ENCODE peak calls at places on chromosomes 7 and 10, in six cellular contexts. One of them, this sample, is unnamed.

GRCh38 chr10:17782921-17783665 is 26.1 kb upstream of the MRC1 start:
- DNase-seq in nephron progenitor cell: no peak
- DNase-seq in mesothelial cell of epicardium: no peak
- DNase-seq in astrocyte of the spinal cord: peak
- DNase-seq in HFFc6: peak
- DNase-seq in neural crest cell: no peak
- DNase-seq in this sample: no peak

GRCh38 chr10:52532650-52533290 is 218.7 kb downstream of the DKK1 start:
- DNase-seq in HFFc6: no peak
- DNase-seq in neural crest cell: no peak
- DNase-seq in mesothelial cell of epicardium: no peak
- DNase-seq in nephron progenitor cell: no peak
- DNase-seq in astrocyte of the spinal cord: no peak
- DNase-seq in this sample: no peak

GRCh38 chr10:101358706-101359300 is 4.8 kb downstream of the BTRC start:
- DNase-seq in HFFc6: peak
- DNase-seq in astrocyte of the spinal cord: no peak
- DNase-seq in mesothelial cell of epicardium: no peak
- DNase-seq in nephron progenitor cell: no peak
- DNase-seq in neural crest cell: no peak
- DNase-seq in this sample: no peak

GRCh38 chr7:102415685-102416225 is 17.6 kb upstream of the ORAI2 start:
- DNase-seq in neural crest cell: no peak
- DNase-seq in mesothelial cell of epicardium: no peak
- DNase-seq in astrocyte of the spinal cord: no peak
- DNase-seq in nephron progenitor cell: no peak
- DNase-seq in HFFc6: no peak
- DNase-seq in this sample: peak

GRCh38 chr7:116572036-116572435 is 47.2 kb downstream of the CAV1 start:
- DNase-seq in HFFc6: no peak
- DNase-seq in mesothelial cell of epicardium: no peak
- DNase-seq in astrocyte of the spinal cord: no peak
- DNase-seq in nephron progenitor cell: no peak
- DNase-seq in neural crest cell: no peak
- DNase-seq in this sample: no peak

GRCh38 chr10:16848562-16849154 is 31.4 kb upstream of the RSU1 start:
- DNase-seq in astrocyte of the spinal cord: no peak
- DNase-seq in mesothelial cell of epicardium: no peak
- DNase-seq in neural crest cell: no peak
- DNase-seq in nephron progenitor cell: no peak
- DNase-seq in HFFc6: no peak
- DNase-seq in this sample: no peak

GRCh38 chr7:30986738-30987137 is 23.0 kb downstream of the GHRHR start:
- DNase-seq in HFFc6: no peak
- DNase-seq in astrocyte of the spinal cord: no peak
- DNase-seq in mesothelial cell of epicardium: no peak
- DNase-seq in neural crest cell: no peak
- DNase-seq in nephron progenitor cell: no peak
- DNase-seq in this sample: no peak

GRCh38 chr7:39890411-39890810 is 59.6 kb upstream of the CDK13 start:
- DNase-seq in mesothelial cell of epicardium: no peak
- DNase-seq in nephron progenitor cell: no peak
- DNase-seq in astrocyte of the spinal cord: no peak
- DNase-seq in neural crest cell: no peak
- DNase-seq in HFFc6: no peak
- DNase-seq in this sample: no peak

GRCh38 chr10:48604408-48605263 is at the start of gene ARHGAP22:
- DNase-seq in HFFc6: no peak
- DNase-seq in neural crest cell: peak
- DNase-seq in mesothelial cell of epicardium: no peak
- DNase-seq in nephron progenitor cell: peak
- DNase-seq in astrocyte of the spinal cord: peak
- DNase-seq in this sample: no peak

GRCh38 chr10:70736470-70736982 is 48.7 kb downstream of the TBATA start:
- DNase-seq in mesothelial cell of epicardium: no peak
- DNase-seq in astrocyte of the spinal cord: no peak
- DNase-seq in neural crest cell: no peak
- DNase-seq in HFFc6: no peak
- DNase-seq in nephron progenitor cell: no peak
- DNase-seq in this sample: no peak

GRCh38 chr10:47325303-47326291 is 3.3 kb downstream of the GDF2 start:
- DNase-seq in nephron progenitor cell: no peak
- DNase-seq in neural crest cell: no peak
- DNase-seq in astrocyte of the spinal cord: no peak
- DNase-seq in HFFc6: no peak
- DNase-seq in mesothelial cell of epicardium: no peak
- DNase-seq in this sample: no peak

GRCh38 chr7:158431941-158432347 is 155.7 kb downstream of the PTPRN2 start:
- DNase-seq in neural crest cell: no peak
- DNase-seq in mesothelial cell of epicardium: no peak
- DNase-seq in astrocyte of the spinal cord: peak
- DNase-seq in nephron progenitor cell: no peak
- DNase-seq in HFFc6: peak
- DNase-seq in this sample: no peak

GRCh38 chr7:31663072-31663471 is 23.9 kb upstream of the PPP1R17 start:
- DNase-seq in mesothelial cell of epicardium: no peak
- DNase-seq in neural crest cell: no peak
- DNase-seq in HFFc6: no peak
- DNase-seq in nephron progenitor cell: peak
- DNase-seq in astrocyte of the spinal cord: no peak
- DNase-seq in this sample: no peak

DNA sequence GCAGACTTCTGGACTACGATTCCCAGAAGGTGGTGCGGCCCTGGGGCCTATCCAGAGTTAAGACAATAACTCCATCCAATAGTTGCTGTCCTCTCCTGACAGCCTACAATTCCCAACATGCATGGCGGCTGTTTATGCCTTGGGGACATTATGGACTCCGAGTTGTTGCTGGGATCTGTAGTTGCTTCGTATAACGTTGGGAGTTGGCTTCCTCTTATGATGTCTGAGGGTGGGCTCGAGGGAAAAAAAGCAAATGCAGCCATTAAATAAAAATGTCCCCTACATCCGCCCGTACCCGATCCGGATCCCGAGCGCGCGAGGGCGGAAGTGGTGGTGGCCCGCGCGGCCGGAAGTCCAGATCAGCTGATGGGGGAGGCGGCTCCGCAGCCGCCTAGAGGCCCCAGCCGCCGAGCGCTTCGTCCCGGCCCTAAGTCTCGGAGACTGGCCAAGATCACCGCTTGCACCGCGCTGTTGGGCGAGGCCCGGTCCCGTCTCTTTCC is at the start of gene ZSWIM8:
- DNase-seq in nephron progenitor cell: peak
- DNase-seq in neural crest cell: peak
- DNase-seq in astrocyte of the spinal cord: peak
- DNase-seq in HFFc6: peak
- DNase-seq in mesothelial cell of epicardium: peak
- DNase-seq in this sample: peak
- TF ChIP-seq CTCF in nephron progenitor cell: no peak
- TF ChIP-seq CTCF in neural crest cell: no peak
- TF ChIP-seq CTCF in astrocyte of the spinal cord: peak
- TF ChIP-seq CTCF in HFFc6: no peak
- TF ChIP-seq CTCF in mesothelial cell of epicardium: no peak
- TF ChIP-seq CTCF in this sample: no peak

GRCh38 chr10:97140284-97140846 is 45.4 kb downstream of the SLIT1 start:
- DNase-seq in mesothelial cell of epicardium: no peak
- DNase-seq in neural crest cell: peak
- DNase-seq in astrocyte of the spinal cord: no peak
- DNase-seq in nephron progenitor cell: no peak
- DNase-seq in HFFc6: no peak
- DNase-seq in this sample: no peak

GRCh38 chr10:97138777-97139317 is 46.9 kb downstream of the SLIT1 start:
- DNase-seq in nephron progenitor cell: no peak
- DNase-seq in mesothelial cell of epicardium: no peak
- DNase-seq in astrocyte of the spinal cord: no peak
- DNase-seq in HFFc6: no peak
- DNase-seq in neural crest cell: no peak
- DNase-seq in this sample: no peak

GRCh38 chr10:97136744-97137143 is 49.0 kb downstream of the SLIT1 start:
- DNase-seq in mesothelial cell of epicardium: no peak
- DNase-seq in neural crest cell: no peak
- DNase-seq in HFFc6: no peak
- DNase-seq in nephron progenitor cell: no peak
- DNase-seq in astrocyte of the spinal cord: no peak
- DNase-seq in this sample: no peak

GRCh38 chr10:97139651-97140283 is 46.0 kb downstream of the SLIT1 start:
- DNase-seq in neural crest cell: no peak
- DNase-seq in HFFc6: no peak
- DNase-seq in astrocyte of the spinal cord: no peak
- DNase-seq in nephron progenitor cell: no peak
- DNase-seq in mesothelial cell of epicardium: no peak
- DNase-seq in this sample: no peak

GRCh38 chr10:97138174-97138573 is 47.6 kb downstream of the SLIT1 start:
- DNase-seq in nephron progenitor cell: no peak
- DNase-seq in neural crest cell: no peak
- DNase-seq in HFFc6: no peak
- DNase-seq in mesothelial cell of epicardium: no peak
- DNase-seq in astrocyte of the spinal cord: no peak
- DNase-seq in this sample: no peak
- TF ChIP-seq CTCF in nephron progenitor cell: peak
- TF ChIP-seq CTCF in neural crest cell: peak
- TF ChIP-seq CTCF in HFFc6: no peak
- TF ChIP-seq CTCF in mesothelial cell of epicardium: no peak
- TF ChIP-seq CTCF in astrocyte of the spinal cord: no peak
- TF ChIP-seq CTCF in this sample: no peak

GRCh38 chr7:16644987-16645592 is 464 bp downstream of the ANKMY2 start:
- DNase-seq in HFFc6: no peak
- DNase-seq in astrocyte of the spinal cord: peak
- DNase-seq in nephron progenitor cell: peak
- DNase-seq in mesothelial cell of epicardium: peak
- DNase-seq in neural crest cell: peak
- DNase-seq in this sample: no peak
- TF ChIP-seq CTCF in HFFc6: no peak
- TF ChIP-seq CTCF in astrocyte of the spinal cord: no peak
- TF ChIP-seq CTCF in nephron progenitor cell: no peak
- TF ChIP-seq CTCF in mesothelial cell of epicardium: no peak
- TF ChIP-seq CTCF in neural crest cell: no peak
- TF ChIP-seq CTCF in this sample: no peak

DNA sequence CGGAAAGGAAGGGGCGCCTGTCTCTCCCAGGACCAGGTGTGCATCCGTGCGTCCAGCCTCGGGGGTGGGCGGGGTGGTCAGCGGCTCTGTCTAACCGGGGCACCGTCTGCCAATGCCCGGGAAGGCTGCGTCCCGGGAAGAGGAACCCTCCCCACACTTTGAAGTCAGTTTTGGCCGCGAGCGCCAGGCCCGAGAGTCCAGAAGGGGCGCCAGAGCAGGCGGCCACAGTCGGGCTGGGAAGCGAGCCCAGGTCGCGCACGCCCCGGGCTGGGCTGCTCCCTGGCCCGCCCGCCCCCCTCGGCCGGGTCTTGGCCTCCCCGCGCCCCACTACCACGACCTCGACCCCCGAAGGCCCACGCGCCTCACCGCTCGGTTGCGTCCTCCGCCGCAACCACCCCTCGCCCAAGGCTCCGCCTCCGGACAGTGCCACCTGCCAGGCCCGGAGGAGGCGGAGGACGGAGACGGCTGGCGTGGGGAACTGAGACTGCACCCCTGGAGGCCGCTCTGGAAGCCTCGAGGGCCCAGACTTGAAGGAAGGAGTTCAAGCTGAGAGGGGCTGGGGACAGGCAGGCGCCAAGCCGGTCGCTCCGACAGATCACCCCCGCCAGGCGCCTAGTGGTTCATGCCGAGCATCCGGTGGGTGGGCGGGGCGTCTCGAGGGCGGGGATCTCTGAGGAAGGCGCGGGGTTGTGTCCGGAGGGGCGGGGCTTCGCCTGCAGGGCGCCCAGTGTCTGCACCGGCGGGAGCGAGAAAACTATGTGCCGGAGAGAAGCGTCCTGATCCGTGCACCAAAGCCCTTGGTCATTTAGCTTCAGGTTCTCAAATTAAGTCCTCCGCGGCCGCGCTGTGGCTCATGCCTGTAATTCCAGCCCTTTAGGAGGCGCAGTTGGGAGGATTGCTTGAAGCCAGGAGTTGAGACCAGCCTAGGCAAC is at the start of gene BRAT1:
- DNase-seq in nephron progenitor cell: peak
- DNase-seq in HFFc6: peak
- DNase-seq in neural crest cell: peak
- DNase-seq in mesothelial cell of epicardium: peak
- DNase-seq in astrocyte of the spinal cord: peak
- DNase-seq in this sample: peak
- TF ChIP-seq CTCF in nephron progenitor cell: peak
- TF ChIP-seq CTCF in HFFc6: peak
- TF ChIP-seq CTCF in neural crest cell: peak
- TF ChIP-seq CTCF in mesothelial cell of epicardium: no peak
- TF ChIP-seq CTCF in astrocyte of the spinal cord: peak
- TF ChIP-seq CTCF in this sample: peak

GRCh38 chr10:62650411-62650810 is 154.1 kb upstream of the ADO start:
- DNase-seq in neural crest cell: no peak
- DNase-seq in nephron progenitor cell: no peak
- DNase-seq in astrocyte of the spinal cord: no peak
- DNase-seq in mesothelial cell of epicardium: no peak
- DNase-seq in HFFc6: no peak
- DNase-seq in this sample: no peak
- TF ChIP-seq CTCF in neural crest cell: no peak
- TF ChIP-seq CTCF in nephron progenitor cell: no peak
- TF ChIP-seq CTCF in astrocyte of the spinal cord: no peak
- TF ChIP-seq CTCF in mesothelial cell of epicardium: no peak
- TF ChIP-seq CTCF in HFFc6: no peak
- TF ChIP-seq CTCF in this sample: no peak

GRCh38 chr10:7417103-7417623 is 6.3 kb upstream of the SFMBT2 start:
- DNase-seq in nephron progenitor cell: no peak
- DNase-seq in mesothelial cell of epicardium: no peak
- DNase-seq in neural crest cell: no peak
- DNase-seq in HFFc6: peak
- DNase-seq in astrocyte of the spinal cord: peak
- DNase-seq in this sample: no peak
- TF ChIP-seq CTCF in nephron progenitor cell: peak
- TF ChIP-seq CTCF in mesothelial cell of epicardium: no peak
- TF ChIP-seq CTCF in neural crest cell: peak
- TF ChIP-seq CTCF in HFFc6: peak
- TF ChIP-seq CTCF in astrocyte of the spinal cord: peak
- TF ChIP-seq CTCF in this sample: peak

GRCh38 chr10:49767752-49768151 is 5.6 kb upstream of the OGDHL start:
- DNase-seq in nephron progenitor cell: no peak
- DNase-seq in neural crest cell: no peak
- DNase-seq in mesothelial cell of epicardium: no peak
- DNase-seq in astrocyte of the spinal cord: no peak
- DNase-seq in HFFc6: no peak
- DNase-seq in this sample: no peak
- TF ChIP-seq CTCF in nephron progenitor cell: no peak
- TF ChIP-seq CTCF in neural crest cell: no peak
- TF ChIP-seq CTCF in mesothelial cell of epicardium: no peak
- TF ChIP-seq CTCF in astrocyte of the spinal cord: no peak
- TF ChIP-seq CTCF in HFFc6: no peak
- TF ChIP-seq CTCF in this sample: no peak